ENCODE peak calls at places on chromosome 21, in eight cellular contexts. F is AG08395; R is ELF-1; M is neural progenitor cell; J is stimulated activated CD8-positive, alpha-beta memory T cell treated with anti-CD3 and anti-CD28 coated beads, Interleukin-4, amount 100 ng/mL, for 1 hour; P is stimulated activated CD4-positive, alpha-beta T cell treated with anti-CD3 and anti-CD28 coated beads, Interleukin-15, amount 100 ng/mL, for 1 hour; Q is sigmoid colon; A is stimulated activated naive B cell treated with anti-CD40 and anti-IgM and Interleukin-4, amounts not matched to agents 10 μg/mL and 1 μg/mL and 100 μg/mL, for 72 hours. U is an unnamed sample.

GRCh38 chr21:37780991-37781983 is 135.0 kb downstream of the KCNJ6 start:
- DNase-seq in F (no peak), P (no peak), Q (no peak), J (no peak), M (no peak), R (no peak), A (no peak), U (no peak)

GRCh38 chr21:44706026-44706705 is 5.2 kb downstream of the TSPEAR start:
- DNase-seq in J (no peak), A (no peak), M (no peak), F (no peak), P (no peak), R (no peak), Q (no peak), U (no peak)

GRCh38 chr21:27164208-27165172 is 197.6 kb upstream of the ADAMTS5 start:
- DNase-seq in M (no peak), R (no peak), J (no peak), P (no peak), Q (no peak), F (no peak), A (no peak), U (no peak)

GRCh38 chr21:40176732-40177131 is 309.5 kb downstream of the PCP4 start:
- DNase-seq in M (peak), F (no peak), J (no peak), A (no peak), P (no peak), Q (no peak), R (no peak), U (no peak)

GRCh38 chr21:30083120-30083945 is 83.3 kb downstream of the CLDN17 start:
- DNase-seq in A (no peak), Q (no peak), R (no peak), F (no peak), M (peak), P (no peak), J (no peak), U (no peak)

GRCh38 chr21:45183852-45184251 is 103.8 kb downstream of the POFUT2 start:
- DNase-seq in J (no peak), Q (no peak), R (no peak), M (no peak), P (no peak), F (no peak), A (no peak), U (no peak)

GRCh38 chr21:27795418-27795817 is 828.5 kb upstream of the ADAMTS5 start:
- DNase-seq in J (no peak), P (no peak), M (no peak), A (no peak), R (no peak), Q (no peak), F (no peak), U (no peak)

GRCh38 chr21:26130249-26130896 is 40.2 kb downstream of the APP start:
- DNase-seq in F (no peak), Q (no peak), J (no peak), R (no peak), P (no peak), A (no peak), M (no peak), U (no peak)

GRCh38 chr21:42219606-42220137 is 732 bp downstream of the ABCG1 start:
- DNase-seq in M (peak), J (no peak), F (no peak), Q (peak), P (no peak), A (no peak), R (no peak), U (no peak)

GRCh38 chr21:34112316-34113033 is 39.1 kb downstream of the MRPS6 start:
- DNase-seq in F (no peak), P (no peak), J (no peak), M (no peak), Q (no peak), A (no peak), R (no peak), U (no peak)

GRCh38 chr21:46554431-46555224 is 50.3 kb downstream of the S100B start:
- DNase-seq in P (no peak), R (no peak), Q (no peak), J (no peak), M (no peak), F (no peak), A (no peak), U (no peak)

GRCh38 chr21:45970674-45971486 is 10.7 kb upstream of the COL6A1 start:
- DNase-seq in J (no peak), P (peak), R (peak), F (peak), Q (peak), A (no peak), M (peak), U (no peak)

GRCh38 chr21:29148535-29148934 is 18.1 kb downstream of the MAP3K7CL start:
- DNase-seq in A (no peak), J (no peak), R (no peak), P (no peak), M (no peak), F (peak), Q (no peak), U (no peak)

GRCh38 chr21:18954415-18954972 is 550.9 kb upstream of the TMPRSS15 start:
- DNase-seq in R (no peak), Q (no peak), P (no peak), M (peak), F (no peak), A (no peak), J (no peak), U (no peak)

GRCh38 chr21:45403133-45403824 is 1.7 kb upstream of the COL18A1 start:
- DNase-seq in P (no peak), A (no peak), J (no peak), F (no peak), Q (peak), M (no peak), R (no peak), U (no peak)

GRCh38 chr21:15272591-15272990 is 207.8 kb upstream of the NRIP1 start:
- DNase-seq in R (no peak), A (no peak), F (no peak), J (no peak), Q (no peak), P (no peak), M (no peak), U (no peak)